ENCODE peak calls at places on chromosome 2, in four cellular contexts. J is stimulated activated CD8-positive, alpha-beta memory T cell treated with anti-CD3 and anti-CD28 coated beads, Interleukin-4, amount 100 ng/mL, for 1 hour; C is CD4-positive, CD25-positive, alpha-beta regulatory T cell; H is effector memory CD8-positive, alpha-beta T cell. G is an unnamed sample.

GRCh38 chr2:120110062-120110362 is 97.1 kb downstream of the EPB41L5 start:
- DNase-seq in J (no peak), C (no peak), H (no peak), G (no peak)

GRCh38 chr2:239251971-239252370 is 148.8 kb downstream of the HDAC4 start:
- DNase-seq in H (no peak), J (no peak), C (no peak), G (no peak)

GRCh38 chr2:28471214-28471613 is 24.6 kb upstream of the PLB1 start:
- DNase-seq in H (no peak), J (no peak), C (no peak), G (no peak)

GRCh38 chr2:239927424-239927981 is 97.6 kb downstream of the NDUFA10 start:
- DNase-seq in J (peak), H (peak), C (peak), G (no peak)

GRCh38 chr2:31558401-31559295 is 22.1 kb downstream of the SRD5A2 start:
- DNase-seq in H (no peak), C (no peak), J (no peak), G (no peak)

GRCh38 chr2:85706604-85707296 is 12.6 kb downstream of the GNLY start:
- DNase-seq in H (no peak), C (no peak), J (no peak), G (no peak)

GRCh38 chr2:38751847-38752410 is 768 bp upstream of the SRSF7 start:
- DNase-seq in C (no peak), H (no peak), J (peak), G (no peak)

GRCh38 chr2:180033993-180034894 is 27.1 kb upstream of the CWC22 start:
- DNase-seq in C (no peak), J (no peak), H (no peak), G (peak)

GRCh38 chr2:205868773-205869333 is 186.6 kb downstream of the NRP2 start:
- DNase-seq in J (no peak), C (no peak), H (no peak), G (peak)

GRCh38 chr2:120108749-120109148 is 95.9 kb downstream of the EPB41L5 start:
- DNase-seq in H (no peak), J (no peak), C (no peak), G (no peak)

GRCh38 chr2:207711750-207712487 is 479 bp downstream of the CCNYL1 start:
- DNase-seq in H (peak), C (peak), J (peak), G (peak)

GRCh38 chr2:155223781-155224406 is 525.4 kb downstream of the KCNJ3 start:
- DNase-seq in J (no peak), H (no peak), C (no peak), G (no peak)

GRCh38 chr2:211534655-211535054 is 978.3 kb downstream of the CPS1 start:
- DNase-seq in J (no peak), H (no peak), C (no peak), G (no peak)

GRCh38 chr2:27701676-27702075 is 38.0 kb downstream of the SLC4A1AP start:
- DNase-seq in H (no peak), J (no peak), C (no peak), G (no peak)

GRCh38 chr2:1773883-1774282 is 29.6 kb upstream of the PXDN start:
- DNase-seq in C (no peak), H (no peak), J (no peak), G (no peak)

GRCh38 chr2:232335859-232336215 is 42.7 kb upstream of the ALPP start:
- DNase-seq in J (no peak), H (no peak), C (no peak), G (no peak)

GRCh38 chr2:148063633-148064032 is 42.7 kb downstream of the MBD5 start:
- DNase-seq in J (no peak), H (no peak), C (no peak), G (no peak)

GRCh38 chr2:14401838-14402237 is 230.7 kb upstream of the LRATD1 start:
- DNase-seq in J (no peak), H (no peak), C (no peak), G (no peak)

GRCh38 chr2:207041279-207041678 is 102.0 kb downstream of the CPO start:
- DNase-seq in C (no peak), J (no peak), H (no peak), G (no peak)

GRCh38 chr2:197573608-197574007 is 57.7 kb downstream of the MOB4 start:
- DNase-seq in C (no peak), H (no peak), J (no peak), G (no peak)

GRCh38 chr2:224110811-224111210 is 71.7 kb upstream of the SERPINE2 start:
- DNase-seq in C (no peak), J (no peak), H (no peak), G (no peak)

GRCh38 chr2:24702800-24703199 is 90.4 kb downstream of the PTRHD1 start:
- DNase-seq in C (no peak), H (no peak), J (no peak), G (no peak)

GRCh38 chr2:101850450-101850849 is 141.3 kb upstream of the IL1R2 start:
- DNase-seq in H (no peak), J (no peak), C (no peak), G (no peak)

GRCh38 chr2:232839680-232840079 is 30.4 kb upstream of the SNORC start:
- DNase-seq in C (no peak), J (no peak), H (no peak), G (peak)

GRCh38 chr2:56372071-56372656 is 188.4 kb downstream of the CCDC85A start:
- DNase-seq in H (no peak), C (no peak), J (no peak), G (no peak)

GRCh38 chr2:37500031-37500430 is 155.6 kb downstream of the QPCT start:
- DNase-seq in C (no peak), H (no peak), J (no peak), G (no peak)

GRCh38 chr2:10310489-10310888 is 7.8 kb downstream of the HPCAL1 start:
- DNase-seq in J (no peak), C (no peak), H (no peak), G (no peak)

GRCh38 chr2:122514451-122514996 is 759.1 kb downstream of the TSN start:
- DNase-seq in J (no peak), C (no peak), H (no peak), G (no peak)

GRCh38 chr2:188607501-188607900 is 315.8 kb downstream of the GULP1 start:
- DNase-seq in C (no peak), H (no peak), J (no peak), G (no peak)